ENCODE peak calls at places on chromosomes 16 and 17, in four cellular contexts. V, D, E and J are unnamed samples.

GRCh38 chr17:74704536-74704935 is 8.2 kb downstream of the CD300LF start:
- DNase-seq in V (no peak), D (no peak), E (no peak), J (no peak)

GRCh38 chr17:32684087-32684828 is 192.7 kb downstream of the MYO1D start:
- DNase-seq in V (no peak), D (no peak), E (peak; percentile 27), J (no peak)

GRCh38 chr16:55010492-55011260 is 80.0 kb downstream of the IRX5 start:
- DNase-seq in V (no peak), D (no peak), E (no peak), J (no peak)

GRCh38 chr17:17191961-17192381 is 14.2 kb downstream of the PLD6 start:
- DNase-seq in V (no peak), D (no peak), E (no peak), J (peak; percentile 32)

GRCh38 chr16:31404353-31405064 is 11.4 kb downstream of the ITGAD start:
- DNase-seq in V (peak; percentile 11), D (peak; percentile 97), E (no peak), J (peak; percentile 30)

GRCh38 chr17:11302395-11302932 is 61.5 kb downstream of the SHISA6 start:
- DNase-seq in V (no peak), D (no peak), E (no peak), J (no peak)

GRCh38 chr17:13374203-13375143 is 227.3 kb downstream of the HS3ST3A1 start:
- DNase-seq in V (no peak), D (no peak), E (no peak), J (peak; percentile 63)

GRCh38 chr17:13572581-13572980 is 29.1 kb downstream of the HS3ST3A1 start:
- DNase-seq in V (no peak), D (no peak), E (no peak), J (peak; percentile 67)

GRCh38 chr17:43779145-43780125 is 658 bp upstream of the DUSP3 start:
- DNase-seq in V (no peak), D (peak; percentile 66), E (no peak), J (no peak)

GRCh38 chr17:29722411-29723198 is 99.9 kb upstream of the CORO6 start:
- DNase-seq in V (peak; percentile 94), D (no peak), E (peak; percentile 46), J (peak; percentile 99)

GRCh38 chr17:2701161-2701995 is 10.2 kb downstream of the CLUH start:
- DNase-seq in V (no peak), D (no peak), E (no peak), J (no peak)

GRCh38 chr17:35252646-35253045 is 9.8 kb downstream of the SLFN5 start:
- DNase-seq in V (peak; percentile 9), D (no peak), E (no peak), J (peak; percentile 7)
- H3K4me3 ChIP-seq in V (no peak overlapping the region), D (no peak overlapping the region), E (no peak overlapping the region), J (no peak overlapping the region)

GRCh38 chr16:86567701-86568571 is 1.3 kb downstream of the FOXC2 start:
- DNase-seq in V (no peak), D (no peak), E (no peak), J (peak; percentile 45)
- TF ChIP-seq CTCF in V (no peak), D (peak; percentile 15), E (no peak), J (no peak)

DNA sequence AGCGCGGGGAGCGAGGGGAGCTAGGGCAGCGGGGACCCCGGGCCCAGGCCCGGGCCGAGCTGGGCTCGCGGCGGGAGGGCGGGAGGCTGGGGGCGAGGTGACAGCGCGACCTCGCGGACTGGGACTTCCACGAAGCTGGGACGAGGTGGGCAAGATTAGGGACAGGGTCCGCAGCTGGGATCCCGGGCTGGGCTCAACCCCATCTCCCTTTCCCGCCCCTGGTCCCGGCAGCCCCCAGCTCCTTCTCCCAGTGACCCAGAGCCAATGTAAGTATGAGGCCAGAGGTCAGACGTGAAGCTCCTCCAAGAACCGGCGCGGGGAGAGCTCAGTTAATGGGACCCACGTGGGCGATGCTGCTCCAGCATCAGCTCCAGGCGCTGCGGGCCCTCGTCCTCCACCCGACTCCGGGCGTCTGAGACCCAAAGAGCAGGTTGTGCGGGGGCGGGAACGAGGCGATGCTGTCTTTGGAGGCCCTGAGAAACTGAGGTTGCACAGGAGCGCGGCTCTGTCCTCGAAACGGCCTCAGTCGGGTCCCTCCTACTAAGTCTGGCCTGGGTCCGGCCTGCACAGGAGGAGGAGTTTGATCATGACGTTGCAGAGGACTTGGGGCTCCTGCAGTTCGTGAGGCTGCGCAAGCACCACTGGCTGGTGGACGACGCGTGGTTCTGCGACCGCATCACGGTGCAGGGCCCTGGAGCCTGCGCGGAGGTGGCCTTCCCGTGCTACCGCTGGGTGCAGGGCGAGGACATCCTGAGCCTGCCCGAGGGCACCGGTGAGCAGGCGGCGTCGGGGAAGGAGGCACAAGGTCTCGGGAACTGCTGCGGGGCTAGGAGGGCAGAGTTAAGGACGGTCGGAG is 635 bp downstream of the ALOX12 start:
- DNase-seq in V (no peak), D (no peak), E (no peak), J (no peak)
- H3K4me3 ChIP-seq in V (no peak overlapping the region), D (no peak overlapping the region), E (peak overlapping the region; percentile 24), J (peak overlapping the region; percentile 36)

GRCh38 chr17:64647817-64648216 is 14.3 kb downstream of the SMURF2 start:
- DNase-seq in V (no peak), D (no peak), E (no peak), J (no peak)
- TF ChIP-seq CTCF in V (no peak), D (no peak), E (no peak), J (no peak)

GRCh38 chr17:7613769-7614421 is 802 bp downstream of the FXR2 start:
- DNase-seq in V (no peak), D (no peak), E (no peak), J (peak; percentile 43)
- H3K4me3 ChIP-seq in V (peak overlapping the region; percentile 76), D (peak overlapping the region; percentile 84), E (peak overlapping the region; percentile 93), J (peak overlapping the region; percentile 82)